ENCODE peak calls at places on chromosomes 7 and 10, in five cellular contexts. Y is A549, V is K562, A is esophagus squamous epithelium, T is IMR-90. C is an unnamed sample.

GRCh38 chr7:6614941-6615737 is at the start of gene ZNF853:
- DNase-seq in Y (no peak), V (peak; percentile 25), A (no peak), T (no peak), C (no peak)

GRCh38 chr10:127945335-127945734 is 38.4 kb downstream of the PTPRE start:
- DNase-seq in Y (no peak), V (no peak), A (no peak), T (peak; percentile 17), C (no peak)

GRCh38 chr7:20217193-20217948 is at the start of gene MACC1:
- DNase-seq in Y (no peak), V (peak; percentile 38), A (peak; percentile 30), T (no peak), C (peak; percentile 72)

GRCh38 chr10:114856544-114857287 is 35.1 kb downstream of the FHIP2A start:
- DNase-seq in Y (peak; percentile 28), V (no peak), A (no peak), T (peak; percentile 90), C (no peak)

GRCh38 chr10:77501152-77501845 is 136.3 kb downstream of the KCNMA1 start:
- DNase-seq in Y (peak; percentile 68), V (no peak), A (no peak), T (peak; percentile 93), C (no peak)

GRCh38 chr10:118585794-118586193 is 9.7 kb downstream of the PRLHR start:
- DNase-seq in Y (no peak), V (no peak), A (no peak), T (no peak), C (no peak)

GRCh38 chr10:110837418-110838120 is 34.2 kb upstream of the PDCD4 start:
- DNase-seq in Y (no peak), V (no peak), A (no peak), T (no peak), C (no peak)

GRCh38 chr7:27863866-27864265 is 123.9 kb downstream of the TAX1BP1 start:
- DNase-seq in Y (no peak), V (no peak), A (no peak), T (peak; percentile 53), C (no peak)

GRCh38 chr10:3775671-3776551 is 9.1 kb downstream of the KLF6 start:
- DNase-seq in Y (peak; percentile 47), V (no peak), A (no peak), T (peak; percentile 67), C (no peak)

GRCh38 chr7:83517026-83517700 is 131.8 kb downstream of the SEMA3E start:
- DNase-seq in Y (no peak), V (no peak), A (no peak), T (no peak), C (no peak)

GRCh38 chr10:121608669-121609190 is 10.5 kb upstream of the FGFR2 start:
- DNase-seq in Y (peak; percentile 34), V (peak; percentile 66), A (no peak), T (no peak), C (peak; percentile 9)

GRCh38 chr10:14327535-14327934 is 3.2 kb downstream of the FRMD4A start:
- DNase-seq in Y (no peak), V (no peak), A (no peak), T (no peak), C (no peak)

GRCh38 chr10:116733566-116733965 is 8.8 kb downstream of the HSPA12A start:
- DNase-seq in Y (no peak), V (no peak), A (no peak), T (peak; percentile 93), C (no peak)

GRCh38 chr7:82044497-82045080 is 274.7 kb upstream of the HGF start:
- DNase-seq in Y (peak; percentile 66), V (peak; percentile 19), A (no peak), T (peak; percentile 58), C (peak; percentile 72)

GRCh38 chr10:42475168-42476098 is 162.9 kb downstream of the ZNF33B start:
- DNase-seq in Y (no peak), V (peak; percentile 36), A (no peak), T (peak; percentile 16), C (no peak)

GRCh38 chr10:47276576-47277351 is 23.2 kb upstream of the GDF10 start:
- DNase-seq in Y (no peak), V (no peak), A (no peak), T (no peak), C (no peak)

GRCh38 chr10:119206603-119207366 is 586 bp upstream of the GRK5 start:
- DNase-seq in Y (peak; percentile 59), V (peak; percentile 76), A (peak; percentile 13), T (peak; percentile 59), C (peak; percentile 85)

DNA sequence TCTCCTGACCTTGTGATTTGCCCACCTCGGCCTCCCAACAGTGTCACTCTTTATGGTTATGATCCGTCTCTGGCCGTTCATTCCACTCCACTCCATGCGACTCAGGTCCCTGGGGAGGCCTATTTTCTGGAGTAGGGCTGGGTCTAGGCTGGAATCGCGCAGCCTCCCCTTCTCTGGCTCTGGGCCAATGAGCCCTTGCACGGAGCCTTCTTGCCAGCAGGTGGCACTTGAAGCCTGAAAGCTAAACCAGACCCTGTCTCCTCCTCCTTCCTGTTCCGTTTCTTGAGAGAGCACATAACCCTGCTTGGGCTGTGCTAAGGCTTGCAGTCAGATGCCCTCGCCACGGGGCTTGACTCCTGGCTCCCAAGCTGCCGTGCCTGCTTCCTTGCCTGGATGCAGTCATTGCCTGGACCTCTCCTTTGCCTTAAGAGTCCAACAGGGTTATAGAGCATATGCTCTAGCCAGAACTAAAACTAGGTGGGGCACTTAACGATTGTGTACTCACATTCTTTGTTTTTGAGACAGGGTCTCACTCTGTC is 9.6 kb upstream of the DNAJB12 start:
- DNase-seq in Y (peak; percentile 93), V (peak; percentile 92), A (peak; percentile 61), T (peak; percentile 91), C (peak; percentile 90)
- TF ChIP-seq POLR2A in Y (peak; percentile 31), V (no peak), A (no peak), T (no peak), C (no peak)

GRCh38 chr10:17450024-17450423 is 4.4 kb downstream of the ST8SIA6 start:
- DNase-seq in Y (no peak), V (no peak), A (no peak), T (no peak), C (no peak)
- TF ChIP-seq POLR2A in Y (no peak), V (no peak), A (no peak), T (no peak), C (no peak)

GRCh38 chr7:1537631-1538412 is 7.3 kb downstream of the MAFK start:
- DNase-seq in Y (peak; percentile 93), V (peak; percentile 92), A (no peak), T (peak; percentile 97), C (peak; percentile 86)
- TF ChIP-seq POLR2A in Y (peak; percentile 14), V (no peak), A (no peak), T (peak; percentile 97), C (no peak)

GRCh38 chr7:21946228-21946709 is 570 bp upstream of the CDCA7L start:
- DNase-seq in Y (peak; percentile 6), V (peak; percentile 30), A (no peak), T (no peak), C (no peak)

GRCh38 chr7:21943436-21943835 is 2.3 kb downstream of the CDCA7L start:
- DNase-seq in Y (no peak), V (no peak), A (no peak), T (no peak), C (no peak)

GRCh38 chr7:21944616-21945373 is 904 bp downstream of the CDCA7L start:
- DNase-seq in Y (peak; percentile 12), V (no peak), A (no peak), T (peak; percentile 5), C (peak; percentile 75)

GRCh38 chr7:21947056-21947455 is 1.4 kb upstream of the CDCA7L start:
- DNase-seq in Y (no peak), V (no peak), A (no peak), T (no peak), C (no peak)

GRCh38 chr7:21945374-21946227 is at the start of gene CDCA7L:
- DNase-seq in Y (peak; percentile 81), V (peak; percentile 71), A (no peak), T (peak; percentile 63), C (peak; percentile 90)
- TF ChIP-seq POLR2A in Y (peak; percentile 48), V (no peak), A (no peak), T (peak; percentile 59), C (peak; percentile 80)

DNA sequence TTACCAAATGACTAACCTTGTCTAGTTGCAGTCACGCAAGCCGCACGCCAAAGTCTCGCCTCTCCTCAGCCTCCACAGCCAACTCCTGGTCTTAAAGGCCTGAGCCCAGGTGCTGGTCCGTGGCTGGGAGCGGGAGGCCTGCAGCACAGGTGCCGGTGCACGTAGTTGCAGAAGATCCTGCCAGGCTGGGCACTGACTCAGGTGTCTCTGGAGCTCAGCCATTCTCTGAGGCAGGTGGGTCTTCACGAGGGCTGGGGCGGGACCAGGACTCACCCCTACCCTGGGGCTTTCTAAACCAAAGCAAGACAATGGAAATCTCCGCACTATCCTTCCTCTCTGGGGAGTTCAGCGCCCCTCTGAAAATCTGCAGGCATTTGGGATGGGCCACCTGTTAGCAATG is 216.4 kb downstream of the MLLT10 start:
- DNase-seq in Y (no peak), V (no peak), A (no peak), T (no peak), C (no peak)
- TF ChIP-seq POLR2A in Y (no peak), V (no peak), A (no peak), T (no peak), C (no peak)